ENCODE peak calls at places on chromosomes 16 and 17, in five cellular contexts. D is activated B cell treated with CpG ODN at 0.5 μM for 24 hours, K is PC-9, Y is fibroblast of pulmonary artery, P is GM12878. F is an unnamed sample.

GRCh38 chr17:30957741-30958140 is 13.1 kb upstream of the RNF135 start:
- DNase-seq in Y (no peak), P (no peak), D (no peak), K (no peak), F (no peak)

GRCh38 chr16:69073181-69073669 is 32.2 kb upstream of the HAS3 start:
- DNase-seq in P (no peak), D (no peak), Y (peak; percentile 83), K (peak; percentile 94), F (no peak)

GRCh38 chr17:77441130-77441920 is 300.6 kb downstream of the SEC14L1 start:
- DNase-seq in Y (no peak), P (peak; percentile 98), D (peak; percentile 75), K (no peak), F (no peak)

GRCh38 chr17:61323015-61323379 is 76.6 kb upstream of the TBX2 start:
- DNase-seq in D (no peak), P (no peak), Y (no peak), K (no peak), F (no peak)

GRCh38 chr17:79251824-79252223 is 177.2 kb downstream of the ENGASE start:
- DNase-seq in Y (no peak), K (no peak), D (no peak), P (no peak), F (no peak)

GRCh38 chr17:81171941-81172340 is 5.9 kb upstream of the AATK start:
- DNase-seq in Y (peak; percentile 29), K (no peak), P (no peak), D (no peak), F (no peak)

GRCh38 chr16:56691885-56692284 is 9.6 kb downstream of the MT1X start:
- DNase-seq in Y (peak; percentile 32), P (no peak), K (peak; percentile 96), D (no peak), F (no peak)

GRCh38 chr17:64354824-64355535 is 35.7 kb downstream of the PECAM1 start:
- DNase-seq in K (no peak), Y (peak; percentile 87), P (no peak), D (no peak), F (no peak)

GRCh38 chr16:54931041-54931756 is 534 bp downstream of the IRX5 start:
- DNase-seq in P (no peak), D (no peak), Y (no peak), K (no peak), F (peak; percentile 58)

GRCh38 chr17:4599505-4600281 is 15.4 kb downstream of the SMTNL2 start:
- DNase-seq in Y (peak; percentile 51), K (no peak), D (no peak), P (no peak), F (no peak)

GRCh38 chr17:4602041-4602440 is 17.7 kb downstream of the SMTNL2 start:
- DNase-seq in P (no peak), D (no peak), K (no peak), Y (no peak), F (no peak)

GRCh38 chr17:4598776-4599504 is 14.6 kb downstream of the SMTNL2 start:
- DNase-seq in Y (peak; percentile 66), P (no peak), D (no peak), K (no peak), F (no peak)

GRCh38 chr17:4601326-4601725 is 17.0 kb downstream of the SMTNL2 start:
- DNase-seq in Y (no peak), K (no peak), D (no peak), P (no peak), F (no peak)

GRCh38 chr17:4600563-4600962 is 16.2 kb downstream of the SMTNL2 start:
- DNase-seq in D (no peak), K (no peak), P (no peak), Y (no peak), F (no peak)
- TF ChIP-seq CTCF in D (no peak), K (no peak), P (no peak), Y (no peak), F (no peak)

DNA sequence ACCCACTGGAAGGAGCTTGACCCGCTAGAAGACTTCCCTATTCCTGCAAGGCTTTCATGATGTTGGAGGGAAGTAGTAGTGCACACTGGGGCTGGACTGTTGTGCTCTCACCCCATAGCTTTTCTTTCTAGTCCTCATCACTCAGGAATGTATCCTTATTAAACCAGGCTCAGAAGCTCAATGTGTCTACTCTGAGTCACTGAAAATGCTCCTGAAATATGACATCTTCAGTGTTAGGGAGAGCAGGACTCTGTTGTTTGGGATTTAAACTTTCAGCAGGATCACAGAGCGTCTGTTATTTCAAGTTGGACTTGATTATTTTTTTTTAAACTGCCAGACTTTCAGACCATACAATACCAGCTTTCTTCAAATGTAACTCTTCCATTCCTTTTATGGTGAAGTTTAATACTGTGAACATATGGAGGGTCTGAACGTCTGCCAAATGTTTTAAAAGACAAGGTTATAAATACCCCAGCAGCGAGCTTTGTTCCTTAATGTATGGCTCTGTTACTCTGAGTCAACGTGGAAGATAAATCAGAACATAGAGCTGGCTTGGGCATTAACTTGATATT is 257.5 kb downstream of the CDH11 start:
- DNase-seq in P (no peak), Y (peak; percentile 80), D (no peak), K (no peak), F (no peak)
- TF ChIP-seq CTCF in P (no peak), Y (no peak), D (no peak), K (no peak), F (no peak)

GRCh38 chr17:44221862-44222111 is 2.3 kb upstream of the UBTF start:
- DNase-seq in P (no peak), K (no peak), Y (no peak), D (peak; percentile 36), F (no peak)

GRCh38 chr17:44220211-44221071 is 966 bp upstream of the UBTF start:
- DNase-seq in Y (peak; percentile 64), P (no peak), K (no peak), D (peak; percentile 65), F (peak; percentile 64)

GRCh38 chr17:44221072-44221861 is 1.8 kb upstream of the UBTF start:
- DNase-seq in Y (peak; percentile 83), P (no peak), K (peak; percentile 64), D (peak; percentile 58), F (peak; percentile 89)

GRCh38 chr17:44223574-44224046 is 4.1 kb upstream of the UBTF start:
- DNase-seq in D (no peak), Y (peak; percentile 58), K (no peak), P (no peak), F (peak; percentile 85)

GRCh38 chr17:44222112-44222869 is 2.8 kb upstream of the UBTF start:
- DNase-seq in K (peak; percentile 60), D (peak; percentile 45), Y (peak; percentile 79), P (no peak), F (peak; percentile 87)
- TF ChIP-seq CTCF in K (no peak), D (no peak), Y (no peak), P (no peak), F (no peak)

DNA sequence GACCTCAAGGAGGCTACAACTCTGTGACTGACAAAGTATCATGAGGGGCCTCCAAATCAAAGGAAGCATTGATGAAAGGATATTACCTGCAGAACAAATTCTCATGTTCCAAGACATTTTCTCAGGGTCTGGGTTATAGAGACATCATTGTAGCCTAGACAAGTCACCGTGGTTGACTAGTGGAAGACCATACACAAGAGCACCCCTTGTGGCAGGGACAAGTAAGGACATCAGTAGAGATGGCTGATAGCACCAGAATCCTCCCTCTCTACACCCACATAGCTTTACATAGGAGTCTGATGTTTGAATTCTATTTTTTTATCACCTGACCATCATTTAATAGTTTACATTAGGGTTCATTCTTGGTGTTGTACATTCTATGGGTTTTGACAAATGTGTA is 32.5 kb upstream of the CDH8 start:
- DNase-seq in K (no peak), Y (no peak), P (no peak), D (no peak), F (no peak)
- TF ChIP-seq CTCF in K (peak; percentile 55), Y (no peak), P (peak; percentile 31), D (no peak), F (no peak)

GRCh38 chr16:62711797-62712196 is 675.6 kb upstream of the CDH8 start:
- DNase-seq in K (no peak), Y (no peak), P (no peak), D (no peak), F (no peak)
- TF ChIP-seq CTCF in K (no peak), Y (no peak), P (no peak), D (no peak), F (no peak)

DNA sequence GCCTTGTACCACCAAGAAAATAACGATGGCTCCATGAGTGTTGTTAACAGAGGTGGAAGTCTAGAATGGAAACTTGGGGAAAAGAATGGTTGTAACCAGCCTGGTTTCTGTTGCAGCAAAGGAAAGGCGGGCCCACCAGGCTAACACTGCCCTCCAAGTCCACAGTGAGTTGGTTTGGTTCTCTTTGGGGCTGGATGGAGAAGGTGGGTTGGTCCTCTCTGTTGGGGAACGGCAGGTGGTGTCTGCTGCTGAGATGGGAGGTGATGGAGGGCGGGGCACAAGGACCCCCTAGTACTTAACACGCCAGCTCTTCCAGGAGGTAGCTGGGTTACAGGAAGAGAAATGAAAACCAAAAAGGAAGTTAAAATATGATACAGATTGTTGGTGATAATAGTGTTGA is 76.6 kb upstream of the PLCG2 start:
- DNase-seq in D (no peak), P (no peak), Y (no peak), K (no peak), F (peak; percentile 7)
- TF ChIP-seq CTCF in D (no peak), P (no peak), Y (no peak), K (no peak), F (no peak)

GRCh38 chr16:47051031-47051430 is 77.6 kb upstream of the DNAJA2 start:
- DNase-seq in Y (no peak), D (no peak), K (no peak), P (no peak), F (no peak)

GRCh38 chr16:47046726-47047602 is 73.5 kb upstream of the DNAJA2 start:
- DNase-seq in K (no peak), P (peak; percentile 51), Y (no peak), D (no peak), F (no peak)

GRCh38 chr16:47052666-47053640 is 79.5 kb upstream of the DNAJA2 start:
- DNase-seq in P (no peak), Y (peak; percentile 29), K (no peak), D (no peak), F (no peak)

GRCh38 chr16:47047804-47048203 is 74.3 kb upstream of the DNAJA2 start:
- DNase-seq in P (no peak), D (no peak), Y (no peak), K (no peak), F (no peak)

DNA sequence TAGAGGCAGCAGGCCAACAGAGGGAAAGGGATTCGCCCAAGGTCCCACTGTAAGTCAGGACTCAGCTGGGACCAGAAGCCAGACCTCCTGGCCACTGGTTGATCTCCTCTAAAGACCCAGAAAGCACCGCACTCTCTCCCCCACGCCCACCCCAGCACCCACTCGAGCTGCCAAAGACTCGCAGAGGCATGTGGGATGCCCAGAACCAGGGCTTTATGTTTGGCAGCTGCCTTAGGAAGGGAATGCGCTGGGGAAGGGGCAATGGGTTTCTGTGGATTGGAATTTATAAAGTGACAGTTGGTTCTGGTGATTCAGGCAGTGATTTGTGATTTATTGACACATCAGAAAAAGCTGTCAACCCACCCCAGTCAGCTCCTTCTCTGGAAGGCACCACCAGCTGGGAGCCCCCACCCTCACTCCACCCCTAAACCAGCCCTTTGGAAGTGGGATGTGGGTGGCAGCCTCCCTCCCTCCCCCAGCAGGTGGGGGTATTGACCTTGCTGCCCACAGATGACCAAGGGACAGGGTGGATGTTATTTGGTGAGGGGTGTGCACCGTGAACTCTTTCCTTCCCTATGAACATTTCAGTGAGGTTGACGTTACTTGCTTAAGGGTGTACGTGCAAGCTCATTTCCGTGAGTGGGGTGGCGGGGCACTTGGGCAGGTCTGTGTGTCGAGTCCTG is 76.6 kb upstream of the DNAJA2 start:
- DNase-seq in P (no peak), K (no peak), Y (no peak), D (no peak), F (no peak)
- TF ChIP-seq CTCF in P (no peak), K (no peak), Y (peak; percentile 0), D (no peak), F (no peak)